ENCODE peak calls at places on chromosomes 3 and 15, in four cellular contexts. P is gastroesophageal sphincter, T is HCT116, Z is Right ventricle myocardium superior. H is an unnamed sample.

GRCh38 chr3:150602426-150603089 is 563 bp upstream of the SELENOT start:
- ATAC-seq in P (peak; percentile 6), T (peak; percentile 55), Z (peak; percentile 23), H (peak; percentile 40)

GRCh38 chr3:43290961-43291360 is 4.6 kb downstream of the SNRK start:
- ATAC-seq in P (no peak), T (no peak), Z (no peak), H (no peak)

GRCh38 chr3:26114851-26115250 is 325.0 kb downstream of the OXSM start:
- ATAC-seq in P (no peak), T (no peak), Z (peak; percentile 75), H (no peak)

GRCh38 chr3:59877679-59878427 is 828.0 kb upstream of the CFAP20DC start:
- ATAC-seq in P (no peak), T (no peak), Z (no peak), H (no peak)

GRCh38 chr3:150253622-150254021 is 154.5 kb upstream of the TSC22D2 start:
- ATAC-seq in P (no peak), T (no peak), Z (peak; percentile 44), H (no peak)

GRCh38 chr3:8198605-8199004 is 303.0 kb upstream of the LMCD1 start:
- ATAC-seq in P (no peak), T (no peak), Z (no peak), H (no peak)

GRCh38 chr15:39597751-39598185 is 16.9 kb downstream of the THBS1 start:
- ATAC-seq in P (no peak), T (no peak), Z (peak; percentile 24), H (no peak)

GRCh38 chr3:140467104-140467577 is 210.7 kb upstream of the TRIM42 start:
- ATAC-seq in P (no peak), T (peak; percentile 58), Z (peak; percentile 65), H (no peak)

GRCh38 chr3:119360736-119361462 is 66.7 kb downstream of the ARHGAP31 start:
- ATAC-seq in P (no peak), T (no peak), Z (peak; percentile 18), H (no peak)

GRCh38 chr3:25086721-25087120 is 341.3 kb upstream of the RARB start:
- ATAC-seq in P (no peak), T (no peak), Z (no peak), H (no peak)

GRCh38 chr3:112931737-112932521 is 43.0 kb downstream of the CD200R1 start:
- ATAC-seq in P (no peak), T (no peak), Z (peak; percentile 39), H (no peak)

GRCh38 chr3:182914341-182914740 is 66.0 kb downstream of the DCUN1D1 start:
- ATAC-seq in P (no peak), T (no peak), Z (no peak), H (no peak)

GRCh38 chr15:73239564-73240208 is 129.1 kb downstream of the HCN4 start:
- ATAC-seq in P (no peak), T (peak; percentile 71), Z (no peak), H (peak; percentile 79)

GRCh38 chr3:58866079-58866478 is 183.7 kb downstream of the CFAP20DC start:
- ATAC-seq in P (no peak), T (no peak), Z (no peak), H (no peak)

GRCh38 chr15:51736069-51736468 is 1.4 kb downstream of the LYSMD2 start:
- ATAC-seq in P (no peak), T (no peak), Z (no peak), H (peak; percentile 23)

GRCh38 chr3:52032702-52033408 is 23.5 kb downstream of the DUSP7 start:
- ATAC-seq in P (no peak), T (no peak), Z (peak; percentile 6), H (no peak)

GRCh38 chr3:184670091-184670602 is 41.7 kb downstream of the MAGEF1 start:
- ATAC-seq in P (no peak), T (peak; percentile 25), Z (no peak), H (peak; percentile 28)

GRCh38 chr15:86620113-86620512 is 540.4 kb downstream of the AGBL1 start:
- ATAC-seq in P (no peak), T (no peak), Z (no peak), H (no peak)

GRCh38 chr3:42651248-42652091 is 2.0 kb upstream of the ZBTB47 start:
- ATAC-seq in P (no peak), T (peak; percentile 34), Z (no peak), H (peak; percentile 54)